ENCODE peak calls at places on chromosome 14, in six cellular contexts. I is WTC11, H is SK-N-SH, M is NB4, F is HepG2, T is HCT116. Q is an unnamed sample.

GRCh38 chr14:85414142-85414541 is 115.8 kb upstream of the FLRT2 start:
- DNase-seq in I (no peak), H (no peak), M (peak), F (no peak), T (no peak), Q (no peak)

GRCh38 chr14:106222736-106223135 is 696.4 kb downstream of the TMEM121 start:
- DNase-seq in I (no peak), H (no peak), M (no peak), F (no peak), T (no peak), Q (no peak)

GRCh38 chr14:58637040-58637390 is 747 bp upstream of the DACT1 start:
- DNase-seq in I (no peak), H (no peak), M (peak), F (no peak), T (no peak), Q (no peak)

GRCh38 chr14:58243790-58244555 is 670 bp upstream of the PSMA3 start:
- DNase-seq in I (no peak), H (no peak), M (peak), F (peak), T (peak), Q (no peak)

GRCh38 chr14:95993768-95994592 is 45.2 kb upstream of the C14orf132 start:
- DNase-seq in I (no peak), H (peak), M (peak), F (peak), T (peak), Q (peak)

GRCh38 chr14:94129758-94130414 is 482 bp upstream of the IFI27L2 start:
- DNase-seq in I (no peak), H (peak), M (peak), F (no peak), T (peak), Q (no peak)

GRCh38 chr14:21034707-21035106 is at the start of gene RNASE13:
- DNase-seq in I (no peak), H (no peak), M (no peak), F (no peak), T (no peak), Q (no peak)

GRCh38 chr14:37320106-37320505 is 122.4 kb downstream of the MIPOL1 start:
- DNase-seq in I (no peak), H (no peak), M (no peak), F (no peak), T (no peak), Q (no peak)

GRCh38 chr14:72154645-72155378 is 222.6 kb downstream of the RGS6 start:
- DNase-seq in I (no peak), H (no peak), M (no peak), F (no peak), T (no peak), Q (no peak)

GRCh38 chr14:73746540-73747385 is 32.6 kb upstream of the PNMA1 start:
- DNase-seq in I (peak), H (peak), M (peak), F (no peak), T (no peak), Q (no peak)

GRCh38 chr14:90815817-90816662 is at the start of gene TTC7B:
- DNase-seq in I (peak), H (peak), M (peak), F (no peak), T (no peak), Q (no peak)

GRCh38 chr14:53542692-53543091 is 389.6 kb upstream of the DDHD1 start:
- DNase-seq in I (no peak), H (peak), M (no peak), F (peak), T (no peak), Q (no peak)

DNA sequence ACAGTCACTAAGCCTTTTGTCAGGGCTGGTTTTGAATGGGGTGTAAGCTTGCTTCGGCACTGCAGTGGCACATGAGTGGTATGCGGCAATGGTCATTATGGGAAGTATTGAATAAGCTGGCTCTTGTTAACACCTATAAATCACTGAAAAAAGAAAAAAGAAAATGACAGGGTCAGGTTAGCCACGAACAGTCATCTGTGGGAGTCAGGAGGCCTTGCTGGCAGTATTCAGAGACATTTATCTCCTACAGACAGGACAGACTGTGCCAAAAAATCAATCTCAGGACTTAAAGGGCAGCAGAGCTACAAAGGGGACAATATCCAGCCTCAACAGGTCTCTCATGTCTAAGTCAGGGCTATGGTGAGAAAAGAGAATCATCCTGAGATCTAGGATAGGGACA is 19.0 kb downstream of the CDKL1 start:
- DNase-seq in I (no peak), H (no peak), M (no peak), F (no peak), T (no peak), Q (no peak)
- TF ChIP-seq MAX in I (no peak), H (no peak), M (no peak), F (no peak), T (no peak), Q (no peak)

GRCh38 chr14:32110200-32110896 is 33.2 kb downstream of the ARHGAP5 start:
- DNase-seq in I (no peak), H (no peak), M (no peak), F (no peak), T (no peak), Q (no peak)
- TF ChIP-seq MAX in I (no peak), H (no peak), M (no peak), F (no peak), T (no peak), Q (no peak)

GRCh38 chr14:92599786-92600185 is 86.2 kb downstream of the RIN3 start:
- DNase-seq in I (no peak), H (no peak), M (no peak), F (no peak), T (no peak), Q (no peak)
- TF ChIP-seq MAX in I (no peak), H (no peak), M (no peak), F (no peak), T (no peak), Q (no peak)

GRCh38 chr14:31059152-31059924 is 33.2 kb upstream of the STRN3 start:
- DNase-seq in I (no peak), H (no peak), M (peak), F (peak), T (no peak), Q (no peak)
- TF ChIP-seq MAX in I (no peak), H (no peak), M (no peak), F (no peak), T (no peak), Q (no peak)

DNA sequence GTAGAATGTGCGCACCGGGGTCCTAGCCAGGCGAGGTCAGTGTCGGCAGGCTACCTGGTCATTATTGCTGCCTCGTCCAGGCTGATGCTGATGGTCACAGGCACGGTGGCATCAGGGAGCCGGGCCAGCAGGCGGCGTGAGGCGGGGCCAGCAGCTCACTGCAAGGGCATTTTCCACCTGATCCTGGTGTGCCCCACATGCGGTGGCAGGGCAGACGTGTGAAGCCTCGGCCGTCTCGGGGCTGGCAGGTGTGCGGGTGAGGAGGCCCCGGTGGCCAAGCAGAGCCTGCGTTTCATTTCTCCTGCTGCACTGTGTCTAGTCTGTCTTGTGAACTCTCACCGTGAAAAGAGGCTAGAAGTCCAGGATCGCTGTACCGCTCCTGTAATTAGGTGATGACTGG is 12.0 kb upstream of the AMN start:
- DNase-seq in I (no peak), H (peak), M (no peak), F (no peak), T (no peak), Q (no peak)
- TF ChIP-seq MAX in I (no peak), H (no peak), M (no peak), F (no peak), T (no peak), Q (peak)

GRCh38 chr14:45526715-45527549 is 273.9 kb upstream of the MIS18BP1 start:
- DNase-seq in I (peak), H (peak), M (peak), F (peak), T (peak), Q (peak)
- TF ChIP-seq MAX in I (peak), H (no peak), M (peak), F (peak), T (peak), Q (peak)

GRCh38 chr14:70002589-70003240 is 123.5 kb downstream of the SMOC1 start:
- DNase-seq in I (no peak), H (no peak), M (no peak), F (peak), T (no peak), Q (no peak)

GRCh38 chr14:69997849-69998248 is 118.6 kb downstream of the SMOC1 start:
- DNase-seq in I (no peak), H (no peak), M (no peak), F (peak), T (no peak), Q (no peak)

GRCh38 chr14:69999246-69999645 is 120.0 kb downstream of the SMOC1 start:
- DNase-seq in I (no peak), H (no peak), M (no peak), F (no peak), T (no peak), Q (no peak)

GRCh38 chr14:70004791-70005190 is 125.6 kb downstream of the SMOC1 start:
- DNase-seq in I (no peak), H (no peak), M (no peak), F (no peak), T (no peak), Q (no peak)

GRCh38 chr14:70000601-70001000 is 121.4 kb downstream of the SMOC1 start:
- DNase-seq in I (no peak), H (no peak), M (no peak), F (no peak), T (no peak), Q (no peak)
- TF ChIP-seq MAX in I (no peak), H (no peak), M (no peak), F (no peak), T (no peak), Q (no peak)

DNA sequence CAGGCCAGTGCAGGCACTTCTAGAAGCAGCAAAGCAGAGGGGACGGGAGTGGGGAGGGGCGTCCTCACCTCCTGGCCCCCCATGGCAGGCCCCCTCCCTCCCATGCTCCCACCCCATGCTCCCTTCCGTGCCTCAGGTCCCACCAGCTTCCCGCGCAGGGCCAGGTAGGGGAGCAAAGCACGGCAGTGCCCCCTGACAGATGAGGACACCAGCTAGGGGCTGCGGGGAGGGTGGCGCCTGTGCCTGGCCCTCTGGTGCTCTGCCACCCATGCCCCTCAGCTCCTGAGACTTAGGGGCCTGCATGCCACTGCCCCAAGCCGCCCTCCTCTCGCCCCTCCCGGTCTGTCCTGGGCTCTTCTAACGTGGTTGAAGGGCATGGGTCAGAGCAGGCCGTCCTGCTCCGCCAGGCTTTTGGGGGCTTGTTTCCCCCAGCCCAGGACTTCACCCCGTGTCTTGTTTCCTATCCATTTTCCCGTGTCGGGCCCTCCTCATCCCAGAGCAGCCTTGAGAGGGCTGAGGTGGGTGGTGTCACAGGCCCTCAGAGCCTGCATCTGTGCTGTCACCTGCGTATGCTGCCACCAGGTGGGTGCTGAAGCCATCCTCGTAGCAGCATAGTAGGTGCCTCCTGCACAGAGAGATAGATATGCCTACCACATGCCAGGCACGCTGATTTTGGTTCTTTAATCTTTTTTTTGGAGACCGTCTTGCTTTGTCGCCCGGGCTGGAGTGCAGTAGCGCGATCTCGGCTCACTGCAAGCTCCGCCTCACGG is 10.2 kb downstream of the TRMT61A start:
- DNase-seq in I (no peak), H (no peak), M (no peak), F (no peak), T (no peak), Q (no peak)
- TF ChIP-seq MAX in I (no peak), H (no peak), M (no peak), F (no peak), T (no peak), Q (no peak)

DNA sequence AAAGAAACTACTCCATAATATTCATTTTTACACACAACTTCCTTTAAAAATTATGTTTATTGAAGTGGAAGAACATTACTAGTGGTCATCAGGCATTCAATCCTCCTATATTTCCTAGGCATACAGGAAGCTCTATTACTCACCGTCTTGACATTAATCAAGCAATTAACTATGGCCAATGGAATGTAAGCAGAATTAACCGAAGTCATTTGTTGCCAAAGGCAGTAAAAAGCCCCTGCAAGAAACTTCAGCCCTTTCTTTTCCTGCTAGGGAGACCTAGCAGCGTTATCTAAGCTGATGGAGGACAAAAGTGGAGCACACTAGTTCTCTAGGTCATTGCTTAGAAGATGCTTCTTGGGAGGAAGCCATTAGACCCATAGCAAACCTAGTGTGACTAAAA is 399.6 kb downstream of the KCNH5 start:
- DNase-seq in I (no peak), H (no peak), M (no peak), F (no peak), T (no peak), Q (no peak)
- TF ChIP-seq MAX in I (no peak), H (no peak), M (no peak), F (no peak), T (no peak), Q (no peak)